ENCODE peak calls at places on chromosomes 5 and 9, in seven cellular contexts. V, Y, C, U, G, J and T are unnamed samples.

GRCh38 chr9:22863106-22863505 is 416.5 kb downstream of the DMRTA1 start:
- DNase-seq in V (no peak), Y (no peak), C (no peak), U (no peak), G (no peak), J (no peak), T (no peak)

GRCh38 chr5:317086-317811 is 4.3 kb upstream of the AHRR start:
- DNase-seq in V (peak; percentile 68), Y (no peak), C (no peak), U (peak; percentile 38), G (peak; percentile 30), J (peak; percentile 89), T (no peak)

GRCh38 chr5:155193018-155193417 is 179.5 kb downstream of the KIF4B start:
- DNase-seq in V (no peak), Y (no peak), C (no peak), U (no peak), G (peak; percentile 62), J (no peak), T (no peak)

GRCh38 chr9:135098400-135099105 is 11.1 kb downstream of the OLFM1 start:
- DNase-seq in V (peak; percentile 5), Y (no peak), C (no peak), U (no peak), G (peak; percentile 6), J (no peak), T (peak; percentile 45)

GRCh38 chr5:172113036-172113435 is 75.0 kb downstream of the STK10 start:
- DNase-seq in V (no peak), Y (no peak), C (no peak), U (peak; percentile 53), G (no peak), J (peak; percentile 56), T (no peak)

GRCh38 chr5:171849585-171850353 is 64.2 kb downstream of the SMIM23 start:
- DNase-seq in V (no peak), Y (no peak), C (peak; percentile 51), U (no peak), G (no peak), J (no peak), T (no peak)

GRCh38 chr5:100407053-100407452 is 128.1 kb upstream of the FAM174A start:
- DNase-seq in V (no peak), Y (no peak), C (no peak), U (no peak), G (no peak), J (no peak), T (no peak)

GRCh38 chr9:109880276-109881169 is 100.5 kb downstream of the PALM2AKAP2 start:
- DNase-seq in V (peak; percentile 52), Y (no peak), C (no peak), U (no peak), G (peak; percentile 30), J (peak; percentile 45), T (no peak)

GRCh38 chr5:170632985-170633234 is 129.1 kb downstream of the KCNIP1 start:
- DNase-seq in V (no peak), Y (no peak), C (peak; percentile 50), U (peak; percentile 45), G (no peak), J (peak; percentile 28), T (peak; percentile 58)

GRCh38 chr5:151663617-151664322 is 22.9 kb downstream of the SPARC start:
- DNase-seq in V (peak; percentile 72), Y (no peak), C (peak; percentile 70), U (no peak), G (no peak), J (peak; percentile 55), T (peak; percentile 12)

GRCh38 chr9:134661299-134661698 is 19.7 kb downstream of the COL5A1 start:
- DNase-seq in V (peak; percentile 62), Y (no peak), C (no peak), U (no peak), G (no peak), J (no peak), T (no peak)

GRCh38 chr9:110580850-110581249 is 1.3 kb upstream of the SVEP1 start:
- DNase-seq in V (peak; percentile 43), Y (no peak), C (no peak), U (no peak), G (peak; percentile 88), J (no peak), T (no peak)

GRCh38 chr5:170333161-170333909 is 35.8 kb upstream of the LCP2 start:
- DNase-seq in V (peak; percentile 44), Y (no peak), C (no peak), U (peak; percentile 43), G (peak; percentile 50), J (peak; percentile 37), T (no peak)

GRCh38 chr9:72384710-72385475 is 19.9 kb upstream of the ZFAND5 start:
- DNase-seq in V (peak; percentile 24), Y (no peak), C (no peak), U (no peak), G (peak; percentile 36), J (no peak), T (no peak)

GRCh38 chr9:87601175-87601574 is 103.5 kb downstream of the DAPK1 start:
- DNase-seq in V (no peak), Y (no peak), C (peak; percentile 63), U (peak; percentile 77), G (no peak), J (no peak), T (peak; percentile 27)

GRCh38 chr9:26054600-26055516 is 376.6 kb upstream of the TUSC1 start:
- DNase-seq in V (peak; percentile 23), Y (no peak), C (no peak), U (no peak), G (no peak), J (no peak), T (no peak)

GRCh38 chr5:27473300-27474053 is 435.1 kb upstream of the CDH9 start:
- DNase-seq in V (no peak), Y (no peak), C (no peak), U (no peak), G (no peak), J (no peak), T (no peak)

GRCh38 chr9:91740713-91741112 is 209.3 kb downstream of the ROR2 start:
- DNase-seq in V (peak; percentile 81), Y (no peak), C (no peak), U (peak; percentile 58), G (no peak), J (no peak), T (no peak)

GRCh38 chr5:133899506-133899905 is 68.9 kb downstream of the C5orf15 start:
- DNase-seq in V (no peak), Y (no peak), C (no peak), U (no peak), G (no peak), J (no peak), T (no peak)

GRCh38 chr9:77907581-77907980 is 124.0 kb downstream of the GNAQ start:
- DNase-seq in V (peak; percentile 43), Y (no peak), C (no peak), U (no peak), G (peak; percentile 27), J (no peak), T (no peak)

GRCh38 chr5:78649220-78649700 is 688 bp upstream of the LHFPL2 start:
- DNase-seq in V (peak; percentile 29), Y (no peak), C (peak; percentile 31), U (no peak), G (no peak), J (no peak), T (no peak)

GRCh38 chr9:93541581-93542349 is 34.6 kb upstream of the PHF2 start:
- DNase-seq in V (no peak), Y (no peak), C (no peak), U (no peak), G (no peak), J (no peak), T (no peak)

GRCh38 chr9:93896496-93897033 is 58.6 kb downstream of the BARX1 start:
- DNase-seq in V (no peak), Y (no peak), C (no peak), U (peak; percentile 5), G (no peak), J (no peak), T (no peak)

GRCh38 chr5:51382759-51383493 is at the start of gene ISL1:
- DNase-seq in V (peak; percentile 67), Y (peak; percentile 73), C (no peak), U (peak; percentile 63), G (peak; percentile 77), J (peak; percentile 20), T (peak; percentile 69)

GRCh38 chr5:134091626-134092121 is 22.8 kb upstream of the TCF7 start:
- DNase-seq in V (peak; percentile 31), Y (no peak), C (no peak), U (no peak), G (no peak), J (no peak), T (no peak)

GRCh38 chr5:95449460-95449859 is 58.3 kb downstream of the FAM81B start:
- DNase-seq in V (no peak), Y (no peak), C (no peak), U (no peak), G (peak; percentile 60), J (no peak), T (no peak)

GRCh38 chr5:10057356-10057755 is 192.3 kb downstream of the ATPSCKMT start:
- DNase-seq in V (no peak), Y (no peak), C (no peak), U (no peak), G (no peak), J (no peak), T (no peak)
- H3K4me3 ChIP-seq in V (no peak overlapping the region), Y (no peak overlapping the region), C (no peak overlapping the region), U (no peak overlapping the region), G (no peak overlapping the region), J (no peak overlapping the region), T (no peak overlapping the region)

GRCh38 chr5:181281077-181281983 is 20.4 kb upstream of the TRIM52 start:
- DNase-seq in V (no peak), Y (no peak), C (no peak), U (no peak), G (no peak), J (no peak), T (no peak)
- H3K4me3 ChIP-seq in V (no peak overlapping the region), Y (no peak overlapping the region), C (no peak overlapping the region), U (no peak overlapping the region), G (no peak overlapping the region), J (no peak overlapping the region), T (no peak overlapping the region)

DNA sequence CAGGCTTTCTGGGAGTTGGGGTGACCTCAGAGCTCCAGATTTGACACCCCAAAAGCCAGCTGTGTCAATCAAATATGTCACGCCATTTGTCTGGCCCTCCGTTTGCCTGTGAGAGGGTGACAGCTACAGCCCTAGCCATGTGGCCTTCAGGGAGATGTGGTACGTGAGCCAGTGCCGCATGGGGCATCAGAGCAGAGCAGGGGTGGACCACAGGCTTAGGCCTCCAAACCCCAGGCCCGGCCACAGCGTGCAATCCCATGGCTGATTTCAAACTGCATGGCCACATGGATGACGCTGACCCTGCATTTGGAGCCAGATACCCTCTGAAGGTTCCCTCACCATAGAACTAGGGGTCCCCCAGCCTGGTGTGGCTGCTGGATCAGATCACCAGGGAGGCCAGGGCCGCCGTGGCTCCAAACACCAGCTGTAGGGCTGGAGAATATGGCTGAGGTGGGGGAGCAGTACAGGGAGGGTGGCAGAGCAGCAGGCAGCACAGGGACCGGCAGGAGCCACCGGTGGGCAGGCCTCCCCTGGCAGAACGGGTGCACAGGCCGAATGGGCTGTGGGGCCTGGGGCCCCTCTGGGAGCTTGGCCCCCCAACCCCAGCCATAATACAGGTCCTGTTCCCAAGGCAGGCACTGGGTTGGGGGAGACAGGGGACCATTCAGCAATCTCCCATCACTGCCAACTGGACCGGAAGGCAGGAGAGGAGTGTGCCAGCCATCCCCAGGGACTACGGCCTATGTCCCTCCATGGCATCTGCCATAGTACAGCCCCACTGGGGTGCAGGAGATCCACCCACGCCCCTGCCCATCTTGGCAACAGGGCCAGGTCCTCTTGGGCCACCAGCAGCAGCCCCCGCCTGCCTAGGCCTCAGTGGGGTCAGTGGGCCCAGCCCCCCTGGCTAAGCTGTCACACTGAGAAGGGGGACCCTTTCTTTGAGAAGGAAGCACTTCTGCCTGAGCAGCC is 1.5 kb downstream of the SAPCD2 start:
- DNase-seq in V (no peak), Y (no peak), C (no peak), U (peak; percentile 11), G (no peak), J (no peak), T (no peak)
- H3K4me3 ChIP-seq in V (peak overlapping the region; percentile 41), Y (no peak overlapping the region), C (no peak overlapping the region), U (peak overlapping the region; percentile 57), G (peak overlapping the region; percentile 4), J (peak overlapping the region; percentile 63), T (no peak overlapping the region)

GRCh38 chr9:79812099-79812498 is 240.3 kb downstream of the TLE4 start:
- DNase-seq in V (peak; percentile 24), Y (no peak), C (no peak), U (no peak), G (no peak), J (peak; percentile 2), T (no peak)
- H3K4me3 ChIP-seq in V (no peak overlapping the region), Y (no peak overlapping the region), C (no peak overlapping the region), U (no peak overlapping the region), G (no peak overlapping the region), J (no peak overlapping the region), T (no peak overlapping the region)